ENCODE peak calls at places on chromosome 7, in nine cellular contexts. F is endodermal cell, R is psoas muscle, U is colonic mucosa, Q is body of pancreas, K is spleen, G is left ventricle myocardium inferior, S is esophagus squamous epithelium, C is uterus. A is an unnamed sample.

GRCh38 chr7:2355079-2356008 is 717 bp downstream of the EIF3B start:
- DNase-seq in F (peak; percentile 67), R (peak; percentile 30), U (peak; percentile 30), Q (no peak), K (peak; percentile 91), G (no peak), S (no peak), C (no peak), A (peak; percentile 44)

GRCh38 chr7:137682596-137682995 is 164.2 kb downstream of the DGKI start:
- DNase-seq in F (no peak), R (no peak), U (no peak), Q (no peak), K (no peak), G (no peak), S (no peak), C (peak; percentile 18), A (no peak)

GRCh38 chr7:69837387-69838068 is 239.3 kb downstream of the AUTS2 start:
- DNase-seq in F (peak; percentile 81), R (no peak), U (no peak), Q (no peak), K (no peak), G (no peak), S (no peak), C (no peak), A (no peak)

GRCh38 chr7:128974241-128974934 is 36.7 kb downstream of the IRF5 start:
- DNase-seq in F (peak; percentile 47), R (no peak), U (no peak), Q (no peak), K (no peak), G (no peak), S (no peak), C (no peak), A (no peak)

GRCh38 chr7:107860981-107861652 is 29.9 kb upstream of the DLD start:
- DNase-seq in F (no peak), R (no peak), U (peak; percentile 51), Q (peak; percentile 50), K (no peak), G (no peak), S (no peak), C (no peak), A (no peak)

GRCh38 chr7:105480931-105481330 is 41.1 kb downstream of the PUS7 start:
- DNase-seq in F (no peak), R (no peak), U (no peak), Q (no peak), K (no peak), G (no peak), S (no peak), C (no peak), A (no peak)

GRCh38 chr7:44060948-44061644 is 4.3 kb downstream of the PGAM2 start:
- DNase-seq in F (no peak), R (peak; percentile 7), U (no peak), Q (no peak), K (peak; percentile 65), G (peak; percentile 14), S (no peak), C (no peak), A (no peak)

GRCh38 chr7:93156884-93157283 is 8.7 kb upstream of the SAMD9L start:
- DNase-seq in F (no peak), R (no peak), U (no peak), Q (no peak), K (no peak), G (no peak), S (no peak), C (no peak), A (no peak)

GRCh38 chr7:22189741-22190140 is 167.2 kb downstream of the RAPGEF5 start:
- DNase-seq in F (no peak), R (no peak), U (no peak), Q (no peak), K (no peak), G (no peak), S (no peak), C (no peak), A (no peak)

GRCh38 chr7:150379590-150380379 is 655 bp downstream of the ZNF775 start:
- DNase-seq in F (peak; percentile 81), R (no peak), U (peak; percentile 66), Q (no peak), K (no peak), G (no peak), S (no peak), C (no peak), A (no peak)

GRCh38 chr7:104946338-104946737 is 67.7 kb upstream of the KMT2E start:
- DNase-seq in F (no peak), R (no peak), U (no peak), Q (no peak), K (no peak), G (no peak), S (no peak), C (no peak), A (no peak)

GRCh38 chr7:28157311-28157710 is 23.3 kb downstream of the JAZF1 start:
- DNase-seq in F (no peak), R (no peak), U (no peak), Q (no peak), K (no peak), G (no peak), S (no peak), C (no peak), A (no peak)
- H3K27ac ChIP-seq in F (no peak overlapping the region), R (no peak overlapping the region), U (no peak overlapping the region), Q (peak overlapping the region; percentile 11), K (no peak overlapping the region), G (no peak overlapping the region), S (no peak overlapping the region), C (no peak overlapping the region), A (no peak overlapping the region)

DNA sequence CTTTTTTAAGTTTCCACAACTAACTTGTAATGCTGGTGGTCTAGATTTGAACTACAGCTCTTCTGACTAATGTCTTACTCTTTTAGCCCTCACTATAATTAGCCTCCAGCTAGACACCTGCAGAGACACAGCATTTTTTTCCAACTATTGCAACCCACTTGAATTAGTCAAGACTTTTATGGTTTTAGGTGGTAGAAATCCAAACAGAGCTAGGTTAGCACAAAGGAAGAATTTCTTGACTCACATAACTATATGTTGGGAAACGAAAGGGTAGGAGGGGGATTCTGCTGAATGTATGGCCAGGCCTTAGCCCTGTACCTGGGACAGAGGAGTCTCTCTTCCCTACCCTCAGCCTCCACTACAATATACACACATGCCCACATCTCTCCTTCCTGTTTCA is 586.1 kb downstream of the INHBA start:
- DNase-seq in F (no peak), R (no peak), U (no peak), Q (no peak), K (no peak), G (no peak), S (no peak), C (no peak), A (no peak)
- TF ChIP-seq CTCF in F (no peak), R (no peak), U (no peak), Q (no peak), K (no peak), G (no peak), S (no peak), C (no peak), A (no peak)

GRCh38 chr7:147775564-147775963 is 815.0 kb upstream of the C7orf33 start:
- DNase-seq in F (no peak), R (no peak), U (no peak), Q (no peak), K (no peak), G (no peak), S (no peak), C (no peak), A (no peak)
- H3K27ac ChIP-seq in F (no peak overlapping the region), R (no peak overlapping the region), U (no peak overlapping the region), Q (no peak overlapping the region), K (no peak overlapping the region), G (no peak overlapping the region), S (no peak overlapping the region), C (no peak overlapping the region), A (no peak overlapping the region)

GRCh38 chr7:133854739-133855138 is 272.4 kb upstream of the LRGUK start:
- DNase-seq in F (no peak), R (no peak), U (no peak), Q (no peak), K (no peak), G (no peak), S (no peak), C (no peak), A (no peak)
- TF ChIP-seq CTCF in F (peak; percentile 72), R (peak; percentile 51), U (no peak), Q (no peak), K (no peak), G (peak; percentile 43), S (no peak), C (no peak), A (no peak)

GRCh38 chr7:111516612-111517011 is 45.7 kb downstream of the IMMP2L start:
- DNase-seq in F (no peak), R (no peak), U (no peak), Q (no peak), K (no peak), G (no peak), S (no peak), C (no peak), A (no peak)
- H3K27ac ChIP-seq in F (no peak overlapping the region), R (peak overlapping the region; percentile 27), U (no peak overlapping the region), Q (no peak overlapping the region), K (no peak overlapping the region), G (no peak overlapping the region), S (no peak overlapping the region), C (no peak overlapping the region), A (no peak overlapping the region)

GRCh38 chr7:23353172-23353571 is 54.0 kb downstream of the MALSU1 start:
- DNase-seq in F (no peak), R (no peak), U (no peak), Q (no peak), K (no peak), G (no peak), S (no peak), C (no peak), A (no peak)

GRCh38 chr7:23356168-23356567 is 57.0 kb downstream of the MALSU1 start:
- DNase-seq in F (no peak), R (no peak), U (no peak), Q (no peak), K (no peak), G (no peak), S (no peak), C (no peak), A (no peak)

GRCh38 chr7:23358152-23358674 is 59.1 kb downstream of the MALSU1 start:
- DNase-seq in F (no peak), R (no peak), U (no peak), Q (no peak), K (no peak), G (no peak), S (no peak), C (no peak), A (no peak)

GRCh38 chr7:23356726-23357125 is 57.6 kb downstream of the MALSU1 start:
- DNase-seq in F (no peak), R (no peak), U (no peak), Q (no peak), K (no peak), G (no peak), S (no peak), C (no peak), A (no peak)

GRCh38 chr7:23357190-23358093 is 58.3 kb downstream of the MALSU1 start:
- DNase-seq in F (no peak), R (no peak), U (no peak), Q (no peak), K (no peak), G (no peak), S (no peak), C (no peak), A (no peak)
- TF ChIP-seq CTCF in F (peak; percentile 70), R (peak; percentile 14), U (no peak), Q (no peak), K (no peak), G (peak; percentile 30), S (no peak), C (no peak), A (no peak)

GRCh38 chr7:130143986-130144618 is 61.1 kb downstream of the TMEM209 start:
- DNase-seq in F (no peak), R (no peak), U (peak; percentile 62), Q (no peak), K (peak; percentile 52), G (no peak), S (no peak), C (no peak), A (no peak)
- H3K27ac ChIP-seq in F (no peak overlapping the region), R (no peak overlapping the region), U (no peak overlapping the region), Q (no peak overlapping the region), K (no peak overlapping the region), G (no peak overlapping the region), S (no peak overlapping the region), C (no peak overlapping the region), A (no peak overlapping the region)

A was measured in lung.